ENCODE peak calls at places on chromosomes 16 and 17, in six cellular contexts. V, Q, A, C, F and X are unnamed samples.

GRCh38 chr17:42283241-42284019 is 4.9 kb upstream of the STAT5A start:
- DNase-seq in V (no peak), A (peak), C (no peak), F (no peak), Q (no peak), X (no peak)

GRCh38 chr17:996554-997344 is at the start of gene TIMM22:
- DNase-seq in F (peak), A (peak), V (peak), Q (peak), C (peak), X (peak)

GRCh38 chr16:19542138-19542821 is 13.2 kb upstream of the VPS35L start:
- DNase-seq in C (peak), Q (no peak), F (no peak), V (no peak), A (no peak), X (no peak)

GRCh38 chr16:57720142-57720575 is 15.4 kb upstream of the KATNB1 start:
- DNase-seq in C (peak), F (peak), V (no peak), Q (peak), A (no peak), X (peak)

GRCh38 chr17:681738-682137 is 32.9 kb downstream of the VPS53 start:
- DNase-seq in Q (no peak), F (no peak), V (no peak), A (no peak), C (no peak), X (peak)

GRCh38 chr16:61820398-61820797 is 215.8 kb downstream of the CDH8 start:
- DNase-seq in C (no peak), V (no peak), Q (peak), F (no peak), A (no peak), X (no peak)

GRCh38 chr16:4743217-4743897 is 9.0 kb downstream of the DNAAF8 start:
- DNase-seq in Q (no peak), A (no peak), V (no peak), C (no peak), F (no peak), X (no peak)

GRCh38 chr17:56956992-56957391 is 3.9 kb downstream of the COIL start:
- DNase-seq in A (no peak), Q (no peak), C (no peak), V (no peak), F (no peak), X (no peak)

GRCh38 chr17:65554568-65555223 is 6.8 kb downstream of the AXIN2 start:
- DNase-seq in V (no peak), Q (no peak), F (no peak), C (no peak), A (peak), X (no peak)

GRCh38 chr17:4142107-4142900 is 526 bp downstream of the ZZEF1 start:
- DNase-seq in F (no peak), V (peak), A (no peak), C (peak), Q (no peak), X (no peak)

GRCh38 chr17:41615454-41615853 is 2.9 kb upstream of the KRT16 start:
- DNase-seq in V (no peak), C (no peak), A (no peak), Q (no peak), F (no peak), X (no peak)

GRCh38 chr16:24819462-24820040 is 26.2 kb upstream of the SLC5A11 start:
- DNase-seq in C (no peak), Q (peak), V (no peak), A (no peak), F (no peak), X (no peak)

GRCh38 chr16:732936-733335 is 6.0 kb downstream of the HAGHL start:
- DNase-seq in V (peak), F (no peak), C (no peak), A (no peak), Q (no peak), X (no peak)

GRCh38 chr16:1878256-1878655 is 6.3 kb upstream of the MEIOB start:
- DNase-seq in A (no peak), Q (no peak), V (no peak), F (no peak), C (no peak), X (no peak)

GRCh38 chr17:6596941-6597340 is 40.6 kb upstream of the PITPNM3 start:
- DNase-seq in A (no peak), Q (no peak), V (no peak), F (no peak), C (no peak), X (no peak)

GRCh38 chr16:11429113-11429512 is 83.9 kb downstream of the RMI2 start:
- DNase-seq in V (no peak), Q (no peak), F (no peak), A (no peak), C (no peak), X (no peak)

GRCh38 chr17:35795007-35795870 is at the start of gene MMP28:
- DNase-seq in Q (no peak), V (no peak), A (no peak), F (no peak), C (peak), X (no peak)

GRCh38 chr16:3161235-3162018 is 26.6 kb upstream of the OR1F1 start:
- DNase-seq in V (no peak), A (no peak), F (no peak), Q (no peak), C (no peak), X (no peak)

GRCh38 chr16:69522732-69523404 is 42.9 kb upstream of the NFAT5 start:
- DNase-seq in Q (no peak), F (no peak), C (peak), V (no peak), A (no peak), X (no peak)

GRCh38 chr17:17722081-17722905 is 41.0 kb downstream of the RAI1 start:
- DNase-seq in Q (no peak), A (no peak), C (peak), F (no peak), V (no peak), X (no peak)

GRCh38 chr17:79777166-79777843 is 643 bp upstream of the CBX2 start:
- DNase-seq in F (no peak), C (peak), A (peak), Q (no peak), V (no peak), X (no peak)

GRCh38 chr17:34090593-34090992 is 164.5 kb upstream of the CCL2 start:
- DNase-seq in V (no peak), F (no peak), C (no peak), A (no peak), Q (no peak), X (no peak)
- H3K4me3 ChIP-seq in V (no peak), F (no peak), C (no peak), A (no peak), Q (no peak), X (no peak)

GRCh38 chr16:86748643-86749042 is 170.3 kb downstream of the FOXL1 start:
- DNase-seq in A (no peak), V (peak), C (no peak), F (no peak), Q (no peak), X (no peak)
- TF ChIP-seq CTCF in A (no peak), V (no peak), C (no peak), F (no peak), Q (no peak), X (no peak)

GRCh38 chr16:50245417-50246298 is 20.7 kb upstream of the ADCY7 start:
- DNase-seq in V (peak), F (no peak), Q (no peak), C (peak), A (no peak), X (no peak)

GRCh38 chr16:50247123-50247905 is 19.0 kb upstream of the ADCY7 start:
- DNase-seq in V (no peak), Q (no peak), C (no peak), F (no peak), A (no peak), X (no peak)

GRCh38 chr16:50247906-50248608 is 18.3 kb upstream of the ADCY7 start:
- DNase-seq in C (no peak), V (no peak), F (no peak), Q (no peak), A (no peak), X (no peak)

GRCh38 chr16:50244504-50245416 is 21.6 kb upstream of the ADCY7 start:
- DNase-seq in A (no peak), V (no peak), C (no peak), Q (no peak), F (no peak), X (no peak)

DNA sequence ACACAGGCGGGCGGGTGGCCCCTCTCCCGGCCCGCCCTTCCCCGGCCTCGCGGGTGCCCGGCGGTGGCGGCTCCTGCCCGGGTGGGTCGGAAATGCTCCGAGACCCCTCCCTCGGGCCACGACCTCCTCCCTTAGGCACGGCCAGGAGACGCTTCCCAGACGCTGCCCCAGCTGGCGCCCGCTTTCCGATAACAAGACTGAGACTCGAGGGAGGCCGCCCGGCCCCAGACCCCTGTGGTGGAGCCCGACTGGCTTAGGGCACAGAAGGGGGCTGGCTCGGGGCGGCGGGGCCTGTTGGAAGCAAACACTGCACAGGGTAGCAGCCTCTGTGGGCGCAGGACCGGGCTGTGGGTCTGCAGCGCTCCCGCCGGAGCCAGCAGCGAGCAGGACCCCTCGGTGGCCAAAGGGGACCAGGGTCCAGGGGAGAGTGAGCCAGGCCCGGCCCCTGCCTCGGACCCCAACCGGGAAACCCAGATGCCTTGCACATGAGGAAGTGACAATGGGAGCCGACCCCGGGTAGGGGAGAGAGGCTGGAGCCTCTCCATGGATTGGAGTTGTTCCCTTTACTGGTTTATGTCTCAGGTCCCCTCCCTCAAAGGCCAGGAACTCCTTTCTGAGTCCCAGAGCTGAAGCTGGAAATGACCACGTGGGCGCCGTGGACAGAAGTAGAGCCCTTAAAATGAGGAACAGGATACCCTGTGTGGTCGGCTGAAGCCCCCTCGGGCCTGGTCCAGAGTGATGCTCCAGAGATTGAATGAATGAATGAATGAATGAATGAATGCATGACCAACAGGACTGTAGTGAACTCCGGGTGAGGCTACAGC is 19.8 kb upstream of the ADCY7 start:
- DNase-seq in C (peak), F (no peak), A (no peak), Q (no peak), V (peak), X (no peak)
- H3K4me3 ChIP-seq in C (peak), F (peak), A (peak), Q (peak), V (peak), X (peak)

GRCh38 chr17:51119415-51120356 is 982 bp downstream of the SPAG9 start:
- DNase-seq in V (peak), F (no peak), C (peak), Q (peak), A (peak), X (no peak)
- TF ChIP-seq CTCF in V (peak), F (peak), C (peak), Q (peak), A (peak), X (peak)

GRCh38 chr17:74758846-74759163 is 10.4 kb downstream of the NHERF1 start:
- DNase-seq in V (no peak), A (no peak), C (peak), Q (no peak), F (no peak), X (no peak)
- H3K4me3 ChIP-seq in V (no peak), A (no peak), C (no peak), Q (no peak), F (no peak), X (no peak)

GRCh38 chr17:40433551-40434384 is 9.5 kb upstream of the IGFBP4 start:
- DNase-seq in F (no peak), Q (no peak), A (peak), C (peak), V (peak), X (no peak)
- TF ChIP-seq CTCF in F (peak), Q (peak), A (peak), C (peak), V (peak), X (peak)

GRCh38 chr17:61378658-61379456 is 20.8 kb upstream of the TBX2 start:
- DNase-seq in Q (no peak), A (no peak), F (no peak), V (no peak), C (no peak), X (no peak)
- H3K4me3 ChIP-seq in Q (no peak), A (no peak), F (no peak), V (no peak), C (no peak), X (no peak)

DNA sequence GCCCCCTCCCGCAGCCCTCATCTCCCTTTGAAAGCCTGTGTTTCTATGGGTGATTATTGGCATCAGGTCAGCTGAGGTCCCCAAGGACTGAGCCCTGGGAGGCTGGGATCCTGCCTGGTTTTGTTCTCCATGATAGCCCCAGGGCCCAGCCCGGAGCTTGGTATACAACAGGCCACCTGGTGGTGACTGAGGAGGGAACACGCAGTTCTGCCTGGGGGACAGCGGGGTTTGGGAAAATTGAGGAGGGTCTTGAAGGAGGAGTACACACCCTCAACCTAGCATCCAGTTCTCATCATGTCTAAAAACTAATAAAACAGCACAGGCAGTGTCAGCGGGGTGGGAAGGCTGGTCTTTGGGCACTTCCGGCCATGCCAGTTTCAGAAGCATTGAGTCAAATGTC is 335.1 kb downstream of the CPPED1 start:
- DNase-seq in C (peak), V (no peak), A (no peak), Q (no peak), F (no peak), X (no peak)
- TF ChIP-seq CTCF in C (peak), V (no peak), A (no peak), Q (peak), F (no peak), X (no peak)